ENCODE peak calls at places on chromosomes 2 and 18, in six cellular contexts. H is GM12865, R is left ventricle myocardium inferior, G is AG04450, M is AG10803, F is cardiac muscle cell. O is an unnamed sample.

GRCh38 chr2:117272975-117273671 is 541.4 kb upstream of the DDX18 start:
- DNase-seq in H (no peak), F (peak), G (no peak), R (no peak), M (no peak), O (no peak)

GRCh38 chr2:26597197-26597596 is 44.0 kb downstream of the CIB4 start:
- DNase-seq in H (no peak), G (no peak), M (no peak), F (no peak), R (no peak), O (no peak)

GRCh38 chr2:174667461-174667860 is 69.9 kb upstream of the WIPF1 start:
- DNase-seq in H (no peak), F (no peak), M (no peak), G (no peak), R (no peak), O (no peak)

GRCh38 chr2:10588911-10589310 is 100.9 kb downstream of the NOL10 start:
- DNase-seq in R (no peak), M (no peak), H (no peak), F (no peak), G (no peak), O (no peak)

GRCh38 chr18:48023334-48024008 is 93.0 kb upstream of the SMAD2 start:
- DNase-seq in G (no peak), H (peak), F (peak), M (peak), R (no peak), O (peak)

GRCh38 chr18:395481-396250 is 104.8 kb downstream of the COLEC12 start:
- DNase-seq in F (no peak), M (peak), R (no peak), H (no peak), G (peak), O (peak)

GRCh38 chr2:43124667-43125057 is 101.7 kb downstream of the ZFP36L2 start:
- DNase-seq in F (no peak), R (no peak), H (no peak), G (no peak), M (no peak), O (no peak)

GRCh38 chr2:216328347-216328746 is 43.9 kb downstream of the MARCHF4 start:
- DNase-seq in F (no peak), R (no peak), G (no peak), M (no peak), H (no peak), O (no peak)

GRCh38 chr18:34098109-34098508 is 126.6 kb downstream of the NOL4 start:
- DNase-seq in F (no peak), H (no peak), M (no peak), G (no peak), R (no peak), O (no peak)

GRCh38 chr2:147198651-147199171 is 646.1 kb upstream of the ACVR2A start:
- DNase-seq in F (no peak), G (no peak), R (no peak), M (peak), H (peak), O (peak)

GRCh38 chr2:99184811-99185210 is 3.8 kb downstream of the MRPL30 start:
- DNase-seq in H (no peak), R (no peak), F (no peak), G (no peak), M (no peak), O (no peak)

GRCh38 chr2:102841107-102841840 is 79.4 kb downstream of the TMEM182 start:
- DNase-seq in M (peak), G (peak), F (peak), H (peak), R (peak), O (peak)

GRCh38 chr2:95278051-95278471 is 3.8 kb downstream of the PROM2 start:
- DNase-seq in R (peak), H (no peak), M (peak), G (no peak), F (no peak), O (peak)

GRCh38 chr2:74841663-74842062 is 7.7 kb downstream of the HK2 start:
- DNase-seq in G (no peak), F (no peak), R (peak), M (no peak), H (no peak), O (no peak)

GRCh38 chr2:160427629-160428424 is 65.8 kb downstream of the RBMS1 start:
- DNase-seq in F (no peak), R (no peak), H (peak), M (peak), G (no peak), O (peak)

GRCh38 chr2:86788881-86789686 is 1.6 kb downstream of the CD8A start:
- DNase-seq in G (no peak), H (no peak), F (no peak), R (no peak), M (no peak), O (peak)

GRCh38 chr18:49728542-49728941 is 84.8 kb downstream of the ACAA2 start:
- DNase-seq in R (no peak), G (no peak), M (no peak), H (peak), F (peak), O (peak)

GRCh38 chr2:40488927-40489677 is 37.2 kb upstream of the SLC8A1 start:
- DNase-seq in F (peak), G (no peak), H (no peak), R (no peak), M (peak), O (peak)

GRCh38 chr2:167844714-167845530 is 402.5 kb downstream of the STK39 start:
- DNase-seq in G (no peak), R (no peak), F (no peak), M (no peak), H (peak), O (no peak)

GRCh38 chr2:214376631-214377624 is 33.9 kb upstream of the VWC2L start:
- DNase-seq in H (no peak), R (no peak), G (no peak), M (no peak), F (no peak), O (no peak)

GRCh38 chr18:72637319-72638113 is 93.4 kb upstream of the CBLN2 start:
- DNase-seq in H (no peak), G (no peak), M (no peak), F (peak), R (no peak), O (no peak)

GRCh38 chr2:9191044-9191481 is 15.5 kb upstream of the ASAP2 start:
- DNase-seq in G (peak), M (peak), F (peak), H (no peak), R (peak), O (peak)

GRCh38 chr2:186544255-186544675 is 45.6 kb upstream of the ITGAV start:
- DNase-seq in R (no peak), F (peak), G (peak), H (peak), M (peak), O (peak)

GRCh38 chr2:60641866-60642788 is 88.7 kb upstream of the BCL11A start:
- DNase-seq in R (no peak), M (peak), G (peak), F (peak), H (peak), O (peak)

GRCh38 chr2:160703648-160704585 is 210.3 kb upstream of the RBMS1 start:
- DNase-seq in F (peak), H (peak), G (no peak), M (peak), R (no peak), O (peak)

GRCh38 chr2:217808326-217808725 is 194.5 kb downstream of the TNS1 start:
- DNase-seq in R (no peak), G (no peak), H (no peak), M (no peak), F (no peak), O (no peak)

GRCh38 chr2:20444113-20444992 is 2.5 kb upstream of the RHOB start:
- DNase-seq in M (peak), R (peak), F (no peak), H (no peak), G (no peak), O (peak)

GRCh38 chr18:68791801-68792200 is 6.1 kb upstream of the CCDC102B start:
- DNase-seq in H (no peak), F (no peak), R (no peak), G (no peak), M (no peak), O (peak)

GRCh38 chr2:205682239-205683021 is at the start of gene NRP2:
- DNase-seq in H (peak), M (peak), G (peak), F (peak), R (peak), O (peak)

GRCh38 chr2:150122871-150123588 is 364.4 kb downstream of the RND3 start:
- DNase-seq in M (peak), F (no peak), H (no peak), R (no peak), G (no peak), O (no peak)

GRCh38 chr2:171342014-171342413 is 91.8 kb downstream of the METTL8 start:
- DNase-seq in H (peak), R (no peak), M (peak), F (no peak), G (no peak), O (no peak)

GRCh38 chr18:29418136-29418535 is 1241.2 kb upstream of the CDH2 start:
- DNase-seq in G (peak), H (no peak), M (peak), R (no peak), F (no peak), O (peak)

GRCh38 chr2:105184420-105184819 is 57.1 kb upstream of the GPR45 start:
- DNase-seq in M (no peak), F (no peak), R (no peak), H (no peak), G (no peak), O (no peak)

GRCh38 chr2:70122470-70122869 is 35.2 kb downstream of the PCBP1 start:
- DNase-seq in M (peak), G (no peak), R (no peak), H (no peak), F (no peak), O (no peak)

GRCh38 chr2:47904903-47905453 is 1.3 kb downstream of the FBXO11 start:
- DNase-seq in R (peak), G (no peak), F (no peak), H (no peak), M (no peak), O (no peak)

GRCh38 chr2:7358865-7359264 is 441.7 kb downstream of the RNF144A start:
- DNase-seq in F (peak), G (no peak), M (no peak), R (no peak), H (no peak), O (no peak)

GRCh38 chr2:64653174-64654062 is at the start of gene SERTAD2:
- DNase-seq in F (peak), H (peak), R (peak), M (peak), G (peak), O (peak)

GRCh38 chr2:64654063-64654811 is 524 bp upstream of the SERTAD2 start:
- DNase-seq in H (peak), G (peak), M (peak), F (peak), R (peak), O (peak)

GRCh38 chr2:64656379-64656778 is 2.7 kb upstream of the SERTAD2 start:
- DNase-seq in G (no peak), H (no peak), M (no peak), F (no peak), R (no peak), O (no peak)

GRCh38 chr2:64655873-64656272 is 2.2 kb upstream of the SERTAD2 start:
- DNase-seq in F (no peak), G (no peak), M (no peak), R (no peak), H (no peak), O (no peak)

GRCh38 chr2:64654993-64655666 is 1.4 kb upstream of the SERTAD2 start:
- DNase-seq in H (peak), M (peak), G (no peak), R (no peak), F (no peak), O (peak)
- TF ChIP-seq CTCF in H (no peak), M (peak), G (peak), R (peak), F (peak), O (peak)

GRCh38 chr2:231576465-231576864 is 16.2 kb upstream of the TEX44 start:
- DNase-seq in M (no peak), H (no peak), G (no peak), R (no peak), F (no peak), O (no peak)
- H3K4me3 ChIP-seq in M (no peak), H (no peak), G (no peak), R (no peak), F (no peak), O (no peak)

GRCh38 chr18:73839441-73839840 is 308.2 kb downstream of the FBXO15 start:
- DNase-seq in R (no peak), G (no peak), H (no peak), M (no peak), F (no peak), O (no peak)

GRCh38 chr18:73840319-73841065 is 307.1 kb downstream of the FBXO15 start:
- DNase-seq in F (no peak), H (no peak), R (no peak), G (no peak), M (no peak), O (no peak)

GRCh38 chr18:73842795-73843394 is 304.7 kb downstream of the FBXO15 start:
- DNase-seq in F (peak), H (peak), M (peak), G (peak), R (no peak), O (peak)

GRCh38 chr18:73841661-73842060 is 306.0 kb downstream of the FBXO15 start:
- DNase-seq in G (no peak), F (no peak), H (no peak), M (no peak), R (no peak), O (no peak)
- TF ChIP-seq CTCF in G (peak), F (peak), H (no peak), M (peak), R (peak), O (peak)

GRCh38 chr2:238922435-238922834 is 74.5 kb downstream of the TWIST2 start:
- DNase-seq in R (no peak), G (no peak), H (no peak), F (no peak), M (no peak), O (no peak)

GRCh38 chr2:238925281-238925680 is 77.4 kb downstream of the TWIST2 start:
- DNase-seq in F (no peak), G (no peak), M (no peak), H (no peak), R (no peak), O (no peak)

GRCh38 chr2:238924496-238925195 is 76.8 kb downstream of the TWIST2 start:
- DNase-seq in F (no peak), M (no peak), R (no peak), G (no peak), H (no peak), O (no peak)

GRCh38 chr2:238925816-238926215 is 77.9 kb downstream of the TWIST2 start:
- DNase-seq in H (no peak), G (no peak), R (no peak), M (no peak), F (no peak), O (no peak)

DNA sequence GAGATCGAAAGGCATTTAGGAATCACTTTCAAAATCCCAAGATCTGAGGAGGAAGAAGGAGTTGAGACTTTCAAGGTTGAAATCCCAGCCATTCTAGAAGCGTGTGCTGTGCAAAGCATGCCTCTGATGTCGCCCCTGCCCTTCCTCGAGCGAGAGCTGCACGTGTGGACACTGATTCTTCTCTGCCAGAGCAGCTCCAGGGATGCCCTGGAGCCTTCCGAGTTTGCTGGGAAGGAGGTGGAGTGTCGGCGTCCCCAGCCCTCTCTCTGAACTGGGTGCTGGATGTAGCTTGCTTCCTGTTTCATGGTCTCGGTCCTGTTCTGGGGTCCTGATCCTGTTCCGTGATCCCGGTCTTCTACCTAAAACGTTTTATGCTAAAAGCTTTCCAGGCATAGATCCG is 76.1 kb downstream of the TWIST2 start:
- DNase-seq in R (no peak), H (no peak), G (no peak), F (no peak), M (no peak), O (no peak)
- H3K4me3 ChIP-seq in R (no peak), H (no peak), G (no peak), F (no peak), M (no peak), O (no peak)

GRCh38 chr18:77749189-77749588 is 499.5 kb downstream of the GALR1 start:
- DNase-seq in H (no peak), M (no peak), R (no peak), G (no peak), F (peak), O (no peak)
- TF ChIP-seq CTCF in H (peak), M (peak), R (peak), G (peak), F (no peak), O (no peak)

GRCh38 chr2:152715112-152715511 is 2.1 kb downstream of the PRPF40A start:
- DNase-seq in F (no peak), R (no peak), G (no peak), H (no peak), M (no peak), O (no peak)
- H3K4me3 ChIP-seq in F (no peak), R (no peak), G (no peak), H (peak), M (no peak), O (no peak)

O was measured in foreskin fibroblast.